ENCODE peak calls at places on chromosomes 4 and X, in ten cellular contexts. G is mesothelial cell of epicardium; J is T-helper 9 cell; E is HFFc6; L is T1000; D is IMR-90; Q is stimulated activated CD4-positive, alpha-beta T cell treated with anti-CD3 and anti-CD28 coated beads, Interleukin-4, amount 100 ng/mL, for 4 hours; T is posterior vena cava; I is stimulated activated CD8-positive, alpha-beta memory T cell treated with anti-CD3 and anti-CD28 coated beads, Interleukin-15, amount 100 ng/mL, for 1 hour; M is iris pigment epithelial cell. N is an unnamed sample.

GRCh38 chrX:153960786-153961185 is 10.8 kb downstream of the HCFC1 start:
- DNase-seq in Q (no peak), J (no peak), T (no peak), I (no peak), D (no peak), L (no peak), E (no peak), G (no peak), M (no peak), N (no peak)

GRCh38 chr4:124202106-124202505 is 510.4 kb downstream of the ANKRD50 start:
- DNase-seq in G (no peak), D (peak; percentile 50), I (no peak), T (no peak), L (no peak), E (no peak), M (peak; percentile 76), Q (no peak), J (no peak), N (no peak)

GRCh38 chrX:135112096-135112729 is 8.1 kb downstream of the ETDB start:
- DNase-seq in M (peak; percentile 42), I (no peak), T (no peak), E (peak; percentile 13), L (no peak), Q (no peak), G (no peak), D (peak; percentile 31), J (peak; percentile 23), N (peak; percentile 62)

GRCh38 chr4:12445711-12446110 is 1017.0 kb upstream of the HS3ST1 start:
- DNase-seq in L (no peak), M (no peak), J (no peak), Q (no peak), G (no peak), D (no peak), E (no peak), I (no peak), T (no peak), N (no peak)

GRCh38 chr4:111466821-111467605 is 678.2 kb upstream of the FAM241A start:
- DNase-seq in E (no peak), T (no peak), L (no peak), D (no peak), Q (no peak), M (no peak), G (no peak), I (no peak), J (no peak), N (no peak)

GRCh38 chr4:1976416-1977352 is 32.1 kb downstream of the NELFA start:
- DNase-seq in E (no peak), I (no peak), D (no peak), L (no peak), J (no peak), Q (no peak), T (peak; percentile 77), G (no peak), M (no peak), N (no peak)

GRCh38 chr4:105509291-105509690 is 35.4 kb upstream of the PPA2 start:
- DNase-seq in Q (no peak), G (no peak), L (no peak), I (no peak), T (no peak), J (no peak), E (no peak), D (no peak), M (no peak), N (no peak)

GRCh38 chrX:13956998-13957397 is 72.7 kb downstream of the GEMIN8 start:
- DNase-seq in M (no peak), E (no peak), G (no peak), T (no peak), L (no peak), D (no peak), J (no peak), Q (no peak), I (no peak), N (no peak)

GRCh38 chr4:52126946-52127345 is 75.8 kb downstream of the SPATA18 start:
- DNase-seq in L (peak; percentile 82), M (no peak), D (peak; percentile 8), G (no peak), Q (no peak), J (no peak), E (no peak), I (no peak), T (no peak), N (peak; percentile 33)

GRCh38 chr4:53040459-53040815 is 178.3 kb downstream of the RASL11B start:
- DNase-seq in Q (no peak), G (no peak), T (no peak), E (no peak), J (no peak), D (peak; percentile 70), I (no peak), L (no peak), M (peak; percentile 75), N (no peak)

GRCh38 chrX:151722241-151722846 is 6.5 kb downstream of the FATE1 start:
- DNase-seq in D (no peak), M (no peak), L (no peak), J (no peak), E (no peak), I (no peak), T (peak; percentile 79), G (no peak), Q (no peak), N (no peak)

GRCh38 chrX:9737363-9737762 is 28.3 kb downstream of the GPR143 start:
- DNase-seq in J (no peak), L (no peak), E (no peak), Q (no peak), I (no peak), G (no peak), T (no peak), D (no peak), M (no peak), N (no peak)

GRCh38 chr4:77344001-77344400 is 187.0 kb downstream of the CCNG2 start:
- DNase-seq in T (no peak), J (no peak), E (no peak), Q (no peak), L (no peak), I (no peak), G (no peak), M (no peak), D (no peak), N (no peak)

GRCh38 chr4:150229538-150229937 is 151.3 kb downstream of the DCLK2 start:
- DNase-seq in T (no peak), I (no peak), E (peak; percentile 87), D (peak; percentile 93), Q (no peak), J (no peak), G (no peak), L (no peak), M (peak; percentile 81), N (peak; percentile 83)

GRCh38 chrX:74325130-74326059 is 21.4 kb downstream of the ZCCHC13 start:
- DNase-seq in I (no peak), L (no peak), T (no peak), M (no peak), J (no peak), G (no peak), Q (no peak), E (no peak), D (no peak), N (no peak)

GRCh38 chrX:134776844-134777370 is 118.6 kb upstream of the PLAC1 start:
- DNase-seq in L (no peak), J (no peak), E (no peak), D (no peak), G (no peak), M (no peak), T (no peak), Q (no peak), I (no peak), N (no peak)

GRCh38 chr4:166065324-166065723 is 192.3 kb downstream of the TLL1 start:
- DNase-seq in M (no peak), T (no peak), L (no peak), E (no peak), J (no peak), I (no peak), D (no peak), G (no peak), Q (no peak), N (no peak)

GRCh38 chr4:118732591-118733330 is 47.6 kb downstream of the METTL14 start:
- DNase-seq in G (no peak), J (no peak), L (no peak), Q (no peak), T (no peak), D (peak; percentile 58), I (no peak), M (peak; percentile 73), E (peak; percentile 72), N (no peak)

GRCh38 chr4:67762091-67762490 is 7.9 kb upstream of the GNRHR start:
- DNase-seq in E (no peak), T (no peak), J (no peak), G (no peak), M (peak; percentile 65), D (peak; percentile 59), I (no peak), L (no peak), Q (no peak), N (no peak)

GRCh38 chr4:177485528-177485927 is 43.3 kb upstream of the AGA start:
- DNase-seq in I (no peak), Q (no peak), D (peak; percentile 98), G (no peak), E (peak; percentile 39), J (no peak), T (no peak), L (no peak), M (peak; percentile 54), N (peak; percentile 45)

GRCh38 chrX:114006664-114007063 is 577.2 kb upstream of the HTR2C start:
- DNase-seq in J (no peak), M (no peak), Q (no peak), I (no peak), G (no peak), D (no peak), L (no peak), E (no peak), T (no peak), N (no peak)

GRCh38 chrX:55312655-55313054 is 47.9 kb upstream of the PAGE3 start:
- DNase-seq in L (no peak), M (no peak), E (peak; percentile 16), T (no peak), I (no peak), Q (no peak), D (no peak), J (no peak), G (no peak), N (peak; percentile 28)

GRCh38 chrX:115330498-115331138 is 41.1 kb downstream of the LUZP4 start:
- DNase-seq in J (no peak), T (no peak), G (no peak), M (peak; percentile 72), Q (no peak), E (peak; percentile 40), D (peak; percentile 76), L (no peak), I (no peak), N (peak; percentile 69)

GRCh38 chr4:86688026-86688425 is 93.9 kb downstream of the PTPN13 start:
- DNase-seq in I (no peak), T (no peak), J (no peak), E (no peak), L (no peak), M (no peak), Q (no peak), G (no peak), D (no peak), N (peak; percentile 65)

GRCh38 chr4:23484689-23485088 is 405.2 kb downstream of the PPARGC1A start:
- DNase-seq in Q (no peak), L (no peak), M (no peak), T (no peak), E (no peak), J (no peak), G (no peak), I (no peak), D (no peak), N (peak; percentile 13)

GRCh38 chrX:71302461-71303213 is 1.1 kb downstream of the ITGB1BP2 start:
- DNase-seq in E (no peak), D (peak; percentile 24), M (peak; percentile 22), T (no peak), L (no peak), I (no peak), Q (no peak), J (no peak), G (no peak), N (peak; percentile 7)

GRCh38 chrX:112841114-112841819 is 636 bp upstream of the AMOT start:
- DNase-seq in Q (peak; percentile 59), L (peak; percentile 50), T (peak; percentile 92), M (peak; percentile 80), G (peak; percentile 87), I (peak; percentile 32), J (peak; percentile 62), D (peak; percentile 87), E (peak; percentile 57), N (peak; percentile 74)

GRCh38 chr4:150579591-150580234 is 2.2 kb upstream of the MAB21L2 start:
- DNase-seq in E (no peak), I (no peak), D (peak; percentile 43), J (no peak), Q (no peak), L (no peak), M (peak; percentile 53), T (no peak), G (no peak), N (no peak)

N was measured in PC-3.